ENCODE peak calls at places on chromosomes 13 and 19, in four cellular contexts. P is HepG2, N is GM12878, G is K562. Q is an unnamed sample.
A peak's percentile ranks its signal among the peaks of the same experiment; 100 is the strongest.

GRCh38 chr19:6536138-6536671 is 5.4 kb downstream of the TNFSF9 start:
- DNase-seq in P (peak; percentile 71), N (peak; percentile 99), G (peak; percentile 84), Q (peak; percentile 61)

GRCh38 chr19:50899549-50899948 is 11.6 kb downstream of the KLK4 start:
- DNase-seq in P (no peak), N (no peak), G (no peak), Q (no peak)

GRCh38 chr13:87666826-87667225 is 4.3 kb upstream of the SLITRK5 start:
- DNase-seq in P (no peak), N (no peak), G (no peak), Q (no peak)

GRCh38 chr13:43033038-43033437 is 9.7 kb downstream of the DNAJC15 start:
- DNase-seq in P (no peak), N (no peak), G (no peak), Q (no peak)

GRCh38 chr13:73940098-73940497 is 194.1 kb downstream of the KLF12 start:
- DNase-seq in P (no peak), N (no peak), G (no peak), Q (no peak)

GRCh38 chr19:18502633-18503294 is 19.1 kb downstream of the ELL start:
- DNase-seq in P (no peak), N (no peak), G (no peak), Q (no peak)

GRCh38 chr13:35699805-35700204 is 223.3 kb upstream of the MAB21L1 start:
- DNase-seq in P (no peak), N (no peak), G (no peak), Q (no peak)

GRCh38 chr19:54316746-54317107 is 3.8 kb upstream of the LILRA5 start:
- DNase-seq in P (no peak), N (no peak), G (peak; percentile 22), Q (peak; percentile 86)

GRCh38 chr19:3324405-3324856 is 42.0 kb upstream of the NFIC start:
- DNase-seq in P (peak; percentile 52), N (no peak), G (peak; percentile 79), Q (peak; percentile 85)

GRCh38 chr13:59269476-59269875 is 894.3 kb downstream of the DIAPH3 start:
- DNase-seq in P (no peak), N (no peak), G (no peak), Q (no peak)

GRCh38 chr19:2084993-2085720 is 11.0 kb downstream of the MOB3A start:
- DNase-seq in P (no peak), N (peak; percentile 96), G (peak; percentile 70), Q (no peak)

GRCh38 chr13:48585456-48585840 is 52.6 kb upstream of the RCBTB2 start:
- DNase-seq in P (peak; percentile 43), N (no peak), G (no peak), Q (no peak)

GRCh38 chr19:44912854-44913253 is 1.6 kb upstream of the APOC1 start:
- DNase-seq in P (peak; percentile 72), N (no peak), G (no peak), Q (no peak)

GRCh38 chr19:27733551-27734266 is 1479.2 kb downstream of the UQCRFS1 start:
- DNase-seq in P (no peak), N (no peak), G (no peak), Q (no peak)

DNA sequence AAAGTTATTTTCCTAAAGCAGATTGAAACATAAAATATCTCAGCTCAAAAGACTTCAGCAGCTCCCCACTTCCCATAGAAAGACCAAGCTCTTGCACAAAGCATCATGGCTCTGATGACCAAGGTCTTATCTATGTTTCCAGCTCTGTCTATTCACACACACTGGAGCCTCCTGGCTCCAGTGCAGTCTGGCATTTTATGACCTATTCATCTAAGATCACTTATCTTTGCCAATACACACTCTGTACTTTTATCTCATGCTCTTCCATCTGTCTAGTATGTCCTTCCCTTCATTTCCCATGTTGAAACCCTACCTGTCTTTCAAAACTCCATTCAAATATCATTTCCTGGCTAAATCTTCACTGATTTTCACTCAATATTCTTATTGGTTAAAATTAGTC is 74.4 kb downstream of the FGF9 start:
- DNase-seq in P (no peak), N (no peak), G (peak; percentile 2), Q (no peak)
- TF ChIP-seq TCF7 in P (no peak), N (no peak), G (no peak), Q (no peak)

GRCh38 chr19:57068921-57069697 is 50.7 kb upstream of the USP29 start:
- DNase-seq in P (peak; percentile 63), N (no peak), G (peak; percentile 7), Q (peak; percentile 14)
- TF ChIP-seq TCF7 in P (no peak), N (no peak), G (no peak), Q (no peak)

GRCh38 chr13:50357586-50358118 is 342.4 kb downstream of the KCNRG start:
- DNase-seq in P (no peak), N (no peak), G (peak; percentile 65), Q (no peak)
- TF ChIP-seq TCF7 in P (no peak), N (no peak), G (no peak), Q (no peak)

GRCh38 chr19:49677232-49677881 is at the start of gene PRMT1:
- DNase-seq in P (peak; percentile 35), N (no peak), G (peak; percentile 74), Q (peak; percentile 63)
- TF ChIP-seq TCF7 in P (no peak), N (no peak), G (no peak), Q (no peak)

GRCh38 chr13:113584870-113585671 is 518 bp downstream of the TFDP1 start:
- DNase-seq in P (no peak), N (no peak), G (peak; percentile 33), Q (no peak)
- TF ChIP-seq TCF7 in P (no peak), N (no peak), G (no peak), Q (no peak)

GRCh38 chr13:56561327-56561726 is 579.4 kb upstream of the PRR20A start:
- DNase-seq in P (no peak), N (no peak), G (peak; percentile 0), Q (no peak)
- TF ChIP-seq TCF7 in P (no peak), N (no peak), G (no peak), Q (no peak)

DNA sequence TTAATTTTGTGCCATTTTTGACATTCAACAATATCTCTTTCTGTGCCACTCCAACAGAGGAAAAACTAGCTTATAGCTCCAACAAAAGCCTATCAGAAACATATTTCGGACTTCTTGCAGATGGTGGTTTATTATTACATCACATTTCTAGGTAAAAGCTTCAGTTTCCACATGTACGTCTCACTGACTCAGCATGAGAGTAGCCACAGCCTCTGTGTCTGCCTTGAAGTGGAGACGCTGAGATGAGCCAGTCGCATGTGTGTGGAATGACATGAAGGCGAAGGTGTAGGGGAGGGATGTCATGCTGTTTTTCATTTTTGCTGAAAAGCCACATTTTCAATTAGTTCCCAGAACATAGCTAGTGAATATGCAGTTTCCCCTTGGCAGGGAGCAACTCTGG is 598.6 kb downstream of the EFNB2 start:
- DNase-seq in P (no peak), N (no peak), G (no peak), Q (no peak)
- TF ChIP-seq TCF7 in P (no peak), N (no peak), G (no peak), Q (no peak)

GRCh38 chr19:16249826-16250434 is 52.2 kb downstream of the AP1M1 start:
- DNase-seq in P (no peak), N (no peak), G (no peak), Q (no peak)

GRCh38 chr19:16248380-16249023 is 50.8 kb downstream of the AP1M1 start:
- DNase-seq in P (no peak), N (no peak), G (no peak), Q (no peak)

GRCh38 chr19:16247353-16248182 is 49.9 kb downstream of the AP1M1 start:
- DNase-seq in P (peak; percentile 51), N (peak; percentile 28), G (peak; percentile 86), Q (peak; percentile 95)

GRCh38 chr19:16244091-16244490 is 46.4 kb downstream of the AP1M1 start:
- DNase-seq in P (no peak), N (no peak), G (no peak), Q (no peak)
- TF ChIP-seq TCF7 in P (no peak), N (no peak), G (no peak), Q (no peak)

GRCh38 chr13:105159794-105160193 is 1375.7 kb downstream of the EFNB2 start:
- DNase-seq in P (no peak), N (no peak), G (no peak), Q (no peak)

GRCh38 chr13:105170438-105170837 is 1365.0 kb downstream of the EFNB2 start:
- DNase-seq in P (no peak), N (no peak), G (no peak), Q (no peak)

GRCh38 chr13:105168295-105168694 is 1367.2 kb downstream of the EFNB2 start:
- DNase-seq in P (no peak), N (no peak), G (no peak), Q (no peak)

GRCh38 chr13:105167385-105167784 is 1368.1 kb downstream of the EFNB2 start:
- DNase-seq in P (no peak), N (no peak), G (no peak), Q (no peak)

GRCh38 chr13:105165449-105166125 is 1369.9 kb downstream of the EFNB2 start:
- DNase-seq in P (no peak), N (peak; percentile 15), G (no peak), Q (no peak)
- TF ChIP-seq TCF7 in P (no peak), N (no peak), G (no peak), Q (no peak)

Q was measured in WTC11.